ENCODE peak calls at places on chromosome 21, in seven cellular contexts. O is right lobe of liver, Y is IMR-90, W is adrenal gland, T is uterus, V is body of pancreas, Z is spleen. K is an unnamed sample.

GRCh38 chr21:43818685-43819084 is 29.3 kb downstream of the RRP1 start:
- DNase-seq in Z (no peak), Y (no peak), W (no peak), O (peak; percentile 22), T (no peak), V (no peak), K (no peak)

GRCh38 chr21:16592399-16592798 is 862.6 kb downstream of the USP25 start:
- DNase-seq in W (no peak), T (no peak), Y (no peak), V (no peak), O (no peak), Z (no peak), K (no peak)

GRCh38 chr21:25997788-25998611 is 172.6 kb downstream of the APP start:
- DNase-seq in W (no peak), Y (no peak), Z (no peak), O (no peak), T (no peak), V (peak; percentile 90), K (no peak)

GRCh38 chr21:36769051-36769867 is 70.3 kb downstream of the SIM2 start:
- DNase-seq in W (peak; percentile 46), Y (peak; percentile 61), O (no peak), V (no peak), Z (no peak), T (no peak), K (no peak)

GRCh38 chr21:22791986-22792560 is 1793.9 kb downstream of the NCAM2 start:
- DNase-seq in T (no peak), O (no peak), V (peak; percentile 29), W (no peak), Z (no peak), Y (peak; percentile 38), K (no peak)

GRCh38 chr21:45093064-45093532 is 18.7 kb downstream of the ADARB1 start:
- DNase-seq in O (no peak), V (peak; percentile 54), T (no peak), Z (peak; percentile 79), W (peak; percentile 66), Y (no peak), K (no peak)

GRCh38 chr21:16536661-16537359 is 807.0 kb downstream of the USP25 start:
- DNase-seq in O (no peak), T (no peak), Z (no peak), V (no peak), Y (peak; percentile 6), W (no peak), K (no peak)

GRCh38 chr21:25944672-25945213 is 210.0 kb downstream of the GABPA start:
- DNase-seq in Y (peak; percentile 32), O (no peak), T (no peak), V (no peak), W (no peak), Z (no peak), K (no peak)

GRCh38 chr21:40177979-40178378 is 310.7 kb downstream of the PCP4 start:
- DNase-seq in T (no peak), W (no peak), Y (no peak), O (no peak), V (peak; percentile 16), Z (no peak), K (peak; percentile 12)

GRCh38 chr21:35697321-35697808 is 363.0 kb downstream of the SETD4 start:
- DNase-seq in W (peak; percentile 80), V (peak; percentile 91), Y (peak; percentile 35), T (no peak), O (peak; percentile 82), Z (no peak), K (no peak)

GRCh38 chr21:26965567-26966359 is 1.1 kb downstream of the ADAMTS5 start:
- DNase-seq in T (peak; percentile 80), Z (peak; percentile 66), Y (peak; percentile 12), V (peak; percentile 28), W (no peak), O (peak; percentile 56), K (peak; percentile 65)

GRCh38 chr21:45078877-45079281 is 4.5 kb downstream of the ADARB1 start:
- DNase-seq in Z (no peak), W (no peak), Y (peak; percentile 85), O (no peak), V (peak; percentile 41), T (no peak), K (no peak)

GRCh38 chr21:15617968-15618367 is 111.8 kb upstream of the USP25 start:
- DNase-seq in Y (peak; percentile 21), T (no peak), Z (no peak), W (no peak), O (no peak), V (no peak), K (no peak)

GRCh38 chr21:28742527-28742926 is 250.2 kb downstream of the LTN1 start:
- DNase-seq in Z (no peak), W (no peak), V (no peak), O (no peak), Y (peak; percentile 76), T (no peak), K (no peak)

GRCh38 chr21:25039461-25040380 is 567.6 kb downstream of the MRPL39 start:
- DNase-seq in V (no peak), O (no peak), Z (no peak), W (no peak), T (no peak), Y (peak; percentile 5), K (no peak)

GRCh38 chr21:16535100-16535418 is 805.3 kb downstream of the USP25 start:
- DNase-seq in Y (peak; percentile 55), O (peak; percentile 89), V (peak; percentile 85), Z (no peak), W (peak; percentile 91), T (peak; percentile 93), K (peak; percentile 89)

GRCh38 chr21:27017251-27017650 is 50.4 kb upstream of the ADAMTS5 start:
- DNase-seq in T (no peak), V (no peak), O (no peak), Z (no peak), Y (peak; percentile 23), W (no peak), K (no peak)

GRCh38 chr21:33244781-33245105 is 15.0 kb downstream of the IFNAR2 start:
- DNase-seq in T (no peak), W (no peak), Y (no peak), V (no peak), Z (no peak), O (no peak), K (no peak)

GRCh38 chr21:33241846-33242245 is 12.1 kb downstream of the IFNAR2 start:
- DNase-seq in O (no peak), Y (no peak), Z (no peak), V (no peak), T (no peak), W (no peak), K (no peak)

GRCh38 chr21:33246506-33246905 is 16.8 kb downstream of the IFNAR2 start:
- DNase-seq in T (no peak), O (no peak), V (no peak), Z (no peak), Y (no peak), W (no peak), K (no peak)

GRCh38 chr21:33245289-33245918 is 15.7 kb downstream of the IFNAR2 start:
- DNase-seq in Z (no peak), V (no peak), T (no peak), O (peak; percentile 85), W (no peak), Y (no peak), K (no peak)

GRCh38 chr21:33244082-33244780 is 14.5 kb downstream of the IFNAR2 start:
- DNase-seq in T (no peak), V (no peak), Y (no peak), Z (no peak), W (no peak), O (no peak), K (no peak)
- H3K27ac ChIP-seq in T (no peak overlapping the region), V (no peak overlapping the region), Y (no peak overlapping the region), Z (peak overlapping the region; percentile 69), W (no peak overlapping the region), O (peak overlapping the region; percentile 8), K (no peak overlapping the region)

DNA sequence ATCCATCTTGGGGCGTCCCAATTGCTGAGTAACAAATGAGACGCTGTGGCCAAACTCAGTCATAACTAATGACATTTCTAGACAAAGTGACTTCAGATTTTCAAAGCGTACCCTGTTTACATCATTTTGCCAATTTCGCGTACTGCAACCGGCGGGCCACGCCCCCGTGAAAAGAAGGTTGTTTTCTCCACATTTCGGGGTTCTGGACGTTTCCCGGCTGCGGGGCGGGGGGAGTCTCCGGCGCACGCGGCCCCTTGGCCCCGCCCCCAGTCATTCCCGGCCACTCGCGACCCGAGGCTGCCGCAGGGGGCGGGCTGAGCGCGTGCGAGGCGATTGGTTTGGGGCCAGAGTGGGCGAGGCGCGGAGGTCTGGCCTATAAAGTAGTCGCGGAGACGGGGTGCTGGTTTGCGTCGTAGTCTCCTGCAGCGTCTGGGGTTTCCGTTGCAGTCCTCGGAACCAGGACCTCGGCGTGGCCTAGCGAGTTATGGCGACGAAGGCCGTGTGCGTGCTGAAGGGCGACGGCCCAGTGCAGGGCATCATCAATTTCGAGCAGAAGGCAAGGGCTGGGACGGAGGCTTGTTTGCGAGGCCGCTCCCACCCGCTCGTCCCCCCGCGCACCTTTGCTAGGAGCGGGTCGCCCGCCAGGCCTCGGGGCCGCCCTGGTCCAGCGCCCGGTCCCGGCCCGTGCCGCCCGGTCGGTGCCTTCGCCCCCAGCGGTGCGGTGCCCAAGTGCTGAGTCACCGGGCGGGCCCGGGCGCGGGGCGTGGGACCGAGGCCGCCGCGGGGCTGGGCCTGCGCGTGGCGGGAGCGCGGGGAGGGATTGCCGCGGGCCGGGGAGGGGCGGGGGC is at the start of gene SOD1:
- DNase-seq in W (peak; percentile 97), V (peak; percentile 94), Z (peak; percentile 98), Y (peak; percentile 89), T (peak; percentile 92), O (peak; percentile 98), K (peak; percentile 97)
- TF ChIP-seq POLR2A in W (peak; percentile 95), V (peak; percentile 96), Z (no peak), Y (peak; percentile 98), T (peak; percentile 79), O (peak; percentile 94), K (peak; percentile 31)

GRCh38 chr21:38323721-38324591 is 67.2 kb downstream of the KCNJ15 start:
- DNase-seq in V (no peak), T (no peak), O (no peak), Y (peak; percentile 94), Z (no peak), W (no peak), K (no peak)
- H3K27ac ChIP-seq in V (no peak overlapping the region), T (no peak overlapping the region), O (no peak overlapping the region), Y (no peak overlapping the region), Z (no peak overlapping the region), W (no peak overlapping the region), K (no peak overlapping the region)

GRCh38 chr21:41651830-41652229 is 115.0 kb downstream of the RIPK4 start:
- DNase-seq in Y (peak; percentile 46), V (no peak), O (no peak), T (no peak), Z (peak; percentile 31), W (no peak), K (peak; percentile 67)
- TF ChIP-seq POLR2A in Y (no peak), V (no peak), O (no peak), T (no peak), Z (no peak), W (no peak), K (no peak)

DNA sequence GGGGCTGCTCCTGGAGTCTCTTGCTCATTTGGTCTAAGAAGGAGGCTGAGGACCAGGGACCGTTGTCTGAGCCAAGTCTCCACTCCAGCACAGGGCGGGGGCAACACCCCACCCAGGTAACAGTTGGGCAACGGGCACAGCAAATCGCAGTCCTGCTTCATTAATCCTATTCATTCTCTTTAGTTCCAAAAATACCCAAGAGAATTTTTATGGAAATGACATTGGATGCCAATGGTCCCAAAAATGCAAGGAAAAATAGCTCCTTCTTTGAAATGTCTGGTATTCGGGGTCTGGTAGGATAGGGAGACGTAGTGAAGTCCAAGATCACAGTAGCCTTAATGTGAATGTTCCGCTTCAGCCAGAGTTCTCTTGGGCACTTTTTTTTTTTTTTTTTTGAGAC is 74.0 kb downstream of the ATP5PO start:
- DNase-seq in V (no peak), Y (no peak), W (no peak), O (no peak), Z (no peak), T (no peak), K (no peak)
- H3K27ac ChIP-seq in V (no peak overlapping the region), Y (no peak overlapping the region), W (no peak overlapping the region), O (no peak overlapping the region), Z (no peak overlapping the region), T (no peak overlapping the region), K (no peak overlapping the region)